ENCODE peak calls at places on chromosomes 13 and 19, in five cellular contexts. B is progenitor cell of endocrine pancreas, W is ascending aorta, N is GM13977, K is stomach. R is an unnamed sample.
A peak's percentile ranks its signal among the peaks of the same experiment; 100 is the strongest.

GRCh38 chr19:58364127-58364526 is 1.6 kb upstream of the ZNF497 start:
- DNase-seq in B (no peak), N (no peak), W (no peak), K (no peak), R (no peak)

GRCh38 chr19:29154163-29154562 is 58.8 kb downstream of the UQCRFS1 start:
- DNase-seq in W (no peak), N (no peak), B (no peak), K (no peak), R (no peak)

GRCh38 chr13:95191821-95192220 is 109.4 kb downstream of the ABCC4 start:
- DNase-seq in B (peak; percentile 85), N (peak; percentile 62), K (peak; percentile 73), W (no peak), R (peak; percentile 74)

GRCh38 chr19:56637976-56638555 is 4.9 kb upstream of the SMIM17 start:
- DNase-seq in W (no peak), K (peak; percentile 28), N (peak; percentile 62), B (peak; percentile 14), R (peak; percentile 33)

GRCh38 chr19:11861301-11861700 is 12.8 kb downstream of the ZNF439 start:
- DNase-seq in W (no peak), K (no peak), B (no peak), N (no peak), R (no peak)

GRCh38 chr13:108276060-108276459 is 6.5 kb downstream of the TNFSF13B start:
- DNase-seq in B (no peak), W (no peak), N (no peak), K (peak; percentile 31), R (no peak)

GRCh38 chr13:30108216-30108912 is 199.0 kb downstream of the KATNAL1 start:
- DNase-seq in K (no peak), B (no peak), W (no peak), N (no peak), R (no peak)

GRCh38 chr13:74280093-74280794 is 146.0 kb upstream of the KLF12 start:
- DNase-seq in B (no peak), K (no peak), N (no peak), W (no peak), R (no peak)

GRCh38 chr13:85497652-85498051 is 301.6 kb downstream of the SLITRK6 start:
- DNase-seq in K (no peak), W (no peak), N (no peak), B (no peak), R (no peak)

GRCh38 chr13:108987945-108988344 is 358.5 kb downstream of the MYO16 start:
- DNase-seq in W (no peak), N (no peak), B (no peak), K (no peak), R (no peak)

GRCh38 chr13:43663474-43664090 is 123.2 kb downstream of the ENOX1 start:
- DNase-seq in N (no peak), W (no peak), K (no peak), B (no peak), R (no peak)

GRCh38 chr19:17933414-17934129 is 757 bp downstream of the CCDC124 start:
- DNase-seq in B (no peak), W (no peak), K (no peak), N (peak; percentile 9), R (no peak)

DNA sequence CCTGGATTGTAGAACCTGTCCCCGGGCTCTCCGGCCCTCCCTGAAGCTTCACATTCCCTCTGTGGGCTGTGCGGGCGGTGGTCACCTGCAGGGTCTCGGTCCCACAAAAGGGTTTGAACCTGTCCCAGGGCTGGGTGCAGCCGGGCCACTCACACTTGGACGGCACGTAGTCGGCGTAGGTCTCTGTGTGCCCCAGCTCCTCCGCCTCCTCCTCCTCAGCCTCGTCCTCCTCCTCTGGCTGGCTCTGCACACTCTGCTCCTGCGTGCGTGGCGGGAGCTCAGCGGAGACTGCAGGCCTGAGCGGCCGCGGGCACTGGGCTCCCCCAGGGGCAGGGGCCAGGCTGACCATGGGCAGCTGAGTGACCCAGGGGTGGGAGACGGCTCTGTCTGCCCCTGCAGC is 19.6 kb downstream of the GPX4 start:
- DNase-seq in N (no peak), B (no peak), W (no peak), K (no peak), R (no peak)
- TF ChIP-seq CTCF in N (no peak), B (no peak), W (no peak), K (no peak), R (no peak)

GRCh38 chr13:64510698-64511097 is 2719.4 kb downstream of the PCDH9 start:
- DNase-seq in W (no peak), K (no peak), N (no peak), B (no peak), R (no peak)
- TF ChIP-seq CTCF in W (no peak), K (no peak), N (no peak), B (no peak), R (no peak)

GRCh38 chr13:79245937-79246574 is 160.0 kb downstream of the RBM26 start:
- DNase-seq in N (no peak), W (no peak), B (no peak), K (no peak), R (no peak)

GRCh38 chr13:79241697-79242096 is 164.4 kb downstream of the RBM26 start:
- DNase-seq in B (no peak), N (no peak), K (no peak), W (no peak), R (no peak)

GRCh38 chr13:79246575-79246949 is 159.5 kb downstream of the RBM26 start:
- DNase-seq in K (no peak), W (no peak), B (no peak), N (peak; percentile 16), R (no peak)
- TF ChIP-seq CTCF in K (no peak), W (no peak), B (no peak), N (peak; percentile 48), R (peak; percentile 47)

GRCh38 chr13:77698211-77699058 is 948 bp downstream of the SLAIN1 start:
- DNase-seq in W (no peak), K (peak; percentile 46), N (peak; percentile 59), B (peak; percentile 45), R (peak; percentile 45)
- TF ChIP-seq CTCF in W (no peak), K (no peak), N (peak; percentile 19), B (peak; percentile 43), R (peak; percentile 6)

GRCh38 chr19:52592301-52592700 is 22.2 kb downstream of the ZNF701 start:
- DNase-seq in N (no peak), W (no peak), B (no peak), K (no peak), R (no peak)
- TF ChIP-seq CTCF in N (no peak), W (no peak), B (no peak), K (no peak), R (no peak)

DNA sequence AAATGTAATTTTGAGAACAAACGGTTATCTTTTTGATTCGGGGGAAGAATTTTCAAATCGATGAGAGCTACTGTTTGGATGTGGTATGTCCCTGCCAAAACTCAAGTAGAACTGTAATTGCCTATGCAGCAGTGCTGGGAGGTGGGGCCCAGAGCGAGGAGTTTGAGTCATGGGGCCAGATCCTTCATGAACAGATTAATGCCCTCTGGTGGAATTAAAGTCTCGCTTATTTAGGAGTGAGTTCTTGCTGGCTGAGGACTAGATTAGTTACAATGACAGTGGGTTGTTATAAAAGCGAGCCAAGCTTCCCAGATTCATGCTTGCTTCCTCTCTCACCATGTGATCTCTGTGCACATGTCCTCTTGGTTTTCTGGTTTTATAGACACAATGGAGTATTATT is 11.8 kb upstream of the PRR20A start:
- DNase-seq in N (no peak), W (no peak), K (no peak), B (no peak), R (no peak)
- TF ChIP-seq CTCF in N (no peak), W (no peak), K (no peak), B (no peak), R (no peak)

GRCh38 chr19:49347835-49348234 is 12.6 kb downstream of the CD37 start:
- DNase-seq in W (no peak), K (no peak), B (no peak), N (peak; percentile 60), R (no peak)
- TF ChIP-seq CTCF in W (no peak), K (no peak), B (no peak), N (no peak), R (no peak)